ENCODE peak calls at places on chromosomes 16 and 17, in four cellular contexts. Y, E, J and N are unnamed samples.
A peak's percentile ranks its signal among the peaks of the same experiment; 100 is the strongest.

GRCh38 chr16:23861874-23862273 is 26.1 kb downstream of the PRKCB start:
- DNase-seq in Y (no peak), E (no peak), J (no peak), N (no peak)

GRCh38 chr16:81711609-81712329 is 67.3 kb upstream of the PLCG2 start:
- DNase-seq in Y (no peak), E (peak; percentile 81), J (peak; percentile 86), N (no peak)

GRCh38 chr17:45834471-45835396 is 9.9 kb upstream of the SPPL2C start:
- DNase-seq in Y (no peak), E (no peak), J (no peak), N (no peak)

GRCh38 chr17:37713028-37713431 is 31.8 kb downstream of the HNF1B start:
- DNase-seq in Y (no peak), E (no peak), J (no peak), N (no peak)

GRCh38 chr17:30550512-30551273 is 73.5 kb downstream of the GOSR1 start:
- DNase-seq in Y (no peak), E (peak; percentile 8), J (peak; percentile 40), N (no peak)

GRCh38 chr17:81474958-81475357 is 37.6 kb downstream of the ACTG1 start:
- DNase-seq in Y (no peak), E (no peak), J (no peak), N (no peak)

GRCh38 chr16:49615606-49616005 is 240.3 kb downstream of the ZNF423 start:
- DNase-seq in Y (no peak), E (no peak), J (no peak), N (no peak)

GRCh38 chr16:13973321-13974023 is 53.5 kb downstream of the ERCC4 start:
- DNase-seq in Y (no peak), E (no peak), J (no peak), N (no peak)

GRCh38 chr16:27220120-27220519 is 16.8 kb downstream of the KDM8 start:
- DNase-seq in Y (no peak), E (no peak), J (no peak), N (no peak)

GRCh38 chr17:66098040-66098439 is 93.9 kb downstream of the CEP112 start:
- DNase-seq in Y (no peak), E (no peak), J (no peak), N (no peak)

GRCh38 chr17:55295411-55296170 is 30.8 kb downstream of the HLF start:
- DNase-seq in Y (peak; percentile 49), E (peak; percentile 65), J (peak; percentile 57), N (peak; percentile 60)

GRCh38 chr17:43211123-43211479 is 574 bp upstream of the TMEM106A start:
- DNase-seq in Y (no peak), E (no peak), J (no peak), N (no peak)

GRCh38 chr16:14489460-14489859 is 140.6 kb downstream of the PARN start:
- DNase-seq in Y (no peak), E (no peak), J (peak; percentile 37), N (no peak)

GRCh38 chr17:15999974-16000827 is 577 bp downstream of the TTC19 start:
- DNase-seq in Y (peak; percentile 41), E (peak; percentile 73), J (no peak), N (peak; percentile 75)

GRCh38 chr16:51391798-51392511 is 240.9 kb upstream of the SALL1 start:
- DNase-seq in Y (no peak), E (no peak), J (no peak), N (no peak)

GRCh38 chr17:17043668-17044226 is 1.5 kb downstream of the MPRIP start:
- DNase-seq in Y (no peak), E (peak; percentile 45), J (no peak), N (no peak)

GRCh38 chr17:81854974-81855774 is 5.2 kb downstream of the P4HB start:
- DNase-seq in Y (no peak), E (no peak), J (no peak), N (no peak)

GRCh38 chr16:56363181-56363716 is 62.1 kb downstream of the AMFR start:
- DNase-seq in Y (no peak), E (no peak), J (no peak), N (no peak)
- H3K27ac ChIP-seq in Y (no peak overlapping the region), E (no peak overlapping the region), J (no peak overlapping the region), N (no peak overlapping the region)

DNA sequence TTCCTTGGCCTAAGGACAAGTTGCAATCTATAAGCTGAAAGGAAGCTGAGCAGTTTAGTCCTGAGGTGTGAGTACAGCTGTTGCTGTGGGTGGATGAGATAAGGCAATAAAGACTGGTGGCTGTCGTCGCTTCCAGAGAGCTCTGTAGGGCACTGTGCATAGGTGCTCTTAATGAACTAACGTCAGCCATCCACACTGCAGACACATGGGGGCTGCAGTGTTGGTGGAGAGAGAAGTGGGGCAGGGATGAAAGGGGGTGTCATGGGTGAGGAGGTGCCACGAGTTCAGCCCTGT is 139.9 kb upstream of the IRX3 start:
- DNase-seq in Y (no peak), E (no peak), J (no peak), N (no peak)
- H3K27ac ChIP-seq in Y (no peak overlapping the region), E (no peak overlapping the region), J (no peak overlapping the region), N (no peak overlapping the region)

GRCh38 chr16:4612474-4612931 is 2.2 kb downstream of the UBALD1 start:
- DNase-seq in Y (no peak), E (no peak), J (no peak), N (peak; percentile 49)
- H3K27ac ChIP-seq in Y (no peak overlapping the region), E (no peak overlapping the region), J (peak overlapping the region; percentile 83), N (no peak overlapping the region)

GRCh38 chr17:75647921-75648320 is 14.7 kb downstream of the SMIM5 start:
- DNase-seq in Y (no peak), E (no peak), J (no peak), N (no peak)
- H3K27ac ChIP-seq in Y (no peak overlapping the region), E (no peak overlapping the region), J (no peak overlapping the region), N (no peak overlapping the region)

GRCh38 chr16:85524630-85525463 is 88.3 kb upstream of the GSE1 start:
- DNase-seq in Y (no peak), E (no peak), J (no peak), N (peak; percentile 80)
- H3K27ac ChIP-seq in Y (no peak overlapping the region), E (no peak overlapping the region), J (no peak overlapping the region), N (no peak overlapping the region)

DNA sequence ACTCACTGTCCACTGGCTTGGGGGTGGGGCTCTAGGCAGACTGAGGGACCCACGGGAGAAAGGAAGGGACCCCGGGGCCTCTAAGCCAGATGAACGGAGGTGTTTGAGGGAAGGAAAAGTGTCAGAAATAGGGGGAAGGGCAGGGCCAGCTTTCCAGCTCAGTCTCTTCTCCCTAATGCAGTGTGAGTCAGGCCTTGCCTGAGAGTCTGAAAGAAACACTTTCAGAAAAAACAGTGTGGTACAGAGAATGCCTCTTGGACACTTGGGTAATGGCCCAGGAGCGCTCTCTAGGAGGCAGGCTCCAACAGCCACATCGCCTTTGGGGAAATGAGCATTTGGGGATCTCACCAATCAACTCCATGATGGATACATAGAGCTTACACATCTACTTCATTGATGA is 46.9 kb downstream of the NDEL1 start:
- DNase-seq in Y (no peak), E (no peak), J (no peak), N (no peak)
- H3K27ac ChIP-seq in Y (no peak overlapping the region), E (no peak overlapping the region), J (no peak overlapping the region), N (no peak overlapping the region)

DNA sequence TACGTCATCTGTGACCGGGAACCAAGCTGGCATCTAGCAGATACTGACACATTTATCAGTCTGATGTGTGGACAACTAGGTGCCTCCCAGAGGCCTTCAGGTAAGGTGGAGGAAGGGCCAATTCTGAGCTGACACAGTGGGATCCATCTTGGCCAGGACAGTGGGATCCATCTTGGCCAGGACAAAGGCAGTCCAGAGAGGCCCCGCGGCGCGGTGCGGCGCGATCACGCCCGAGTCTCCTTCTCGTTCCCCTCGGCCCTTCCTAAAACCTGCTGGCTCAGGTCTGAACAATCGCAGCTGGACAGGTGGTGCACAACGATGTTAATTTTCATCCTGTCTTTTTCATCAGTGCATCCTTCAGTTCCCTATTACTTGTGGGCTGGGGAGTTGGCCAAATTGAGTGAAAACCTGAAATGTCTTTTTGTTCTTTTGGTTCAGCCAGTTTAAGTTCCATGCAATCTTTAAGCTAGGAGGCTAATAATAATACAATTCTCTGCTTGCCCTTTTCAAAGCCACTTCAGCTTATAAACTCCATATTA is 486 bp upstream of the WSB1 start:
- DNase-seq in Y (peak; percentile 40), E (peak; percentile 64), J (no peak), N (peak; percentile 67)
- H3K27ac ChIP-seq in Y (peak overlapping the region; percentile 99), E (peak overlapping the region; percentile 100), J (peak overlapping the region; percentile 91), N (peak overlapping the region; percentile 81)

GRCh38 chr17:62193297-62193696 is 128.2 kb upstream of the MED13 start:
- DNase-seq in Y (no peak), E (no peak), J (no peak), N (no peak)

GRCh38 chr17:62186841-62187240 is 121.8 kb upstream of the MED13 start:
- DNase-seq in Y (no peak), E (no peak), J (no peak), N (no peak)

GRCh38 chr17:62188713-62189112 is 123.6 kb upstream of the MED13 start:
- DNase-seq in Y (no peak), E (no peak), J (no peak), N (no peak)

GRCh38 chr17:62189377-62189776 is 124.3 kb upstream of the MED13 start:
- DNase-seq in Y (no peak), E (no peak), J (no peak), N (no peak)

DNA sequence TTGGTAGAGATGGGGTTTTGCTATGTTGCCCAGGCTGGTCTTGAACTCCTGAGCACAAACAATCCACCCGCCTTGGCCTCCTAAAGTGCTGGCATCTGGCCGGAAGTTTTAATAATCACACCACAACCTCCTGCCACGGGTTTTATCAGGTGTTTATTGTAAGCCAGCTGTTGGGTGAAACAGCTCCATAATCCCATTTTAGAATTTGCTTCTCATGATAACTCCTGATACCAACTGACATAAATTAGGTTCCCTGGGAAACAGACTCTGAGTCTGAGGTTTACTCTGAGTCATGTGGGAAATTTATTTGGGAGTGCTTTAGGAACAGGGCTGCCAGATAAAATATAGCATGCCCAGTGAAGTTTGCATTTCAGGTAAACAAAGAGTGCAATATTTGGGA is 122.6 kb upstream of the MED13 start:
- DNase-seq in Y (no peak), E (no peak), J (no peak), N (no peak)
- H3K27ac ChIP-seq in Y (no peak overlapping the region), E (no peak overlapping the region), J (no peak overlapping the region), N (no peak overlapping the region)

DNA sequence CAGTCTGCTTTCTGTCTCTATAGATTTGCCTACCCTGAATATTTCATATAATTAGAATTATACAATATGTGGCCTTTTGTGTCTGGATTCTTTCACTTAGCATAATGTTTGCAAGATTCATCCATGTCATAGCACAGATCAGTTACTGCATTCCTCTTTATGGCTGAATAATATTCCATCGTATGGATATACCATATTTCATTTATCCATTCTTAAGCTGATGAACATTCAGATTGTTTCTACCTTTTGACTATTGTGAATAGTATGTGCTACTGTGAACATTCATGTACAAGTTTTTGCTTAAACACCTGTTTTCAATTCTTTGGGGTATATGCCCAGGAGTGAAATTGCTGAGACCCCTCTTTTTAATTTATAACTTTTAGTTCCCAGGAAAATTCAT is 49.4 kb upstream of the MSI2 start:
- DNase-seq in Y (no peak), E (no peak), J (no peak), N (no peak)
- H3K27ac ChIP-seq in Y (no peak overlapping the region), E (no peak overlapping the region), J (no peak overlapping the region), N (no peak overlapping the region)